ENCODE peak calls at places on chromosomes 5 and 9, in seven cellular contexts. Z, V, C, W, H, E and Y are unnamed samples.

GRCh38 chr9:13915591-13916301 is 398.2 kb downstream of the NFIB start:
- DNase-seq in H (no peak), V (no peak), C (no peak), E (no peak), Z (no peak), W (no peak), Y (no peak)

GRCh38 chr5:180720501-180720900 is 19.4 kb downstream of the OR2Y1 start:
- DNase-seq in H (no peak), C (no peak), W (no peak), Z (no peak), E (no peak), V (no peak), Y (no peak)

GRCh38 chr5:164191240-164191639 is 685.8 kb downstream of the MAT2B start:
- DNase-seq in H (no peak), E (no peak), Z (peak; percentile 54), W (no peak), V (no peak), C (no peak), Y (no peak)

GRCh38 chr5:181138258-181138657 is 7.3 kb upstream of the OR2V1 start:
- DNase-seq in Z (no peak), W (no peak), E (no peak), V (no peak), C (no peak), H (no peak), Y (no peak)

GRCh38 chr5:36403601-36404311 is 102.1 kb upstream of the RANBP3L start:
- DNase-seq in Z (no peak), E (peak; percentile 48), W (no peak), V (peak; percentile 83), C (no peak), H (no peak), Y (peak; percentile 82)

GRCh38 chr5:1378096-1378495 is 33.2 kb upstream of the CLPTM1L start:
- DNase-seq in W (no peak), Z (no peak), V (no peak), C (no peak), E (no peak), H (no peak), Y (no peak)

GRCh38 chr5:136053336-136054121 is 24.7 kb downstream of the TGFBI start:
- DNase-seq in V (peak; percentile 86), E (no peak), C (no peak), Z (peak; percentile 13), H (no peak), W (no peak), Y (peak; percentile 91)

GRCh38 chr5:151048526-151048925 is 28.1 kb downstream of the GPX3 start:
- DNase-seq in H (no peak), V (no peak), W (no peak), C (no peak), E (peak; percentile 46), Z (no peak), Y (peak; percentile 37)

GRCh38 chr9:2802494-2802921 is 41.4 kb downstream of the PUM3 start:
- DNase-seq in V (no peak), W (no peak), C (no peak), Z (no peak), H (no peak), E (no peak), Y (no peak)

GRCh38 chr9:128082173-128082572 is 14.1 kb downstream of the SLC25A25 start:
- DNase-seq in Z (no peak), W (no peak), H (no peak), E (no peak), C (no peak), V (no peak), Y (no peak)

GRCh38 chr5:1402611-1403255 is 42.5 kb downstream of the SLC6A3 start:
- DNase-seq in H (no peak), Z (no peak), W (no peak), V (no peak), C (no peak), E (no peak), Y (no peak)

GRCh38 chr9:134775552-134775951 is 105.1 kb upstream of the FCN2 start:
- DNase-seq in C (no peak), E (no peak), Z (no peak), W (no peak), V (no peak), H (no peak), Y (no peak)

GRCh38 chr9:128409998-128410397 is 10.7 kb upstream of the CERCAM start:
- DNase-seq in E (peak; percentile 61), Z (no peak), H (no peak), W (no peak), C (no peak), V (peak; percentile 58), Y (peak; percentile 67)

GRCh38 chr5:122153230-122153629 is 23.9 kb downstream of the ZNF474 start:
- DNase-seq in Z (no peak), W (no peak), E (no peak), V (peak; percentile 71), C (no peak), H (no peak), Y (peak; percentile 61)

GRCh38 chr5:40983781-40984180 is 74.5 kb downstream of the C7 start:
- DNase-seq in C (no peak), W (no peak), Z (no peak), V (no peak), H (no peak), E (no peak), Y (no peak)

GRCh38 chr9:80028501-80028900 is 456.7 kb downstream of the TLE4 start:
- DNase-seq in H (no peak), C (no peak), W (no peak), V (peak; percentile 20), E (no peak), Z (peak; percentile 25), Y (peak; percentile 68)

GRCh38 chr5:180613188-180613587 is 21.9 kb upstream of the SCGB3A1 start:
- DNase-seq in V (no peak), H (no peak), E (peak; percentile 52), W (no peak), Z (no peak), C (no peak), Y (no peak)

GRCh38 chr5:40605295-40605958 is 74.3 kb upstream of the PTGER4 start:
- DNase-seq in W (no peak), C (peak; percentile 52), H (no peak), E (no peak), V (peak; percentile 8), Z (no peak), Y (no peak)

GRCh38 chr5:73018892-73019291 is 63.1 kb downstream of the FCHO2 start:
- DNase-seq in V (no peak), E (no peak), Z (no peak), C (no peak), H (no peak), W (no peak), Y (no peak)

GRCh38 chr9:131837316-131837715 is 97.4 kb upstream of the RAPGEF1 start:
- DNase-seq in W (no peak), V (no peak), C (no peak), Z (no peak), E (no peak), H (no peak), Y (no peak)

GRCh38 chr9:17757816-17758215 is 178.9 kb downstream of the SH3GL2 start:
- DNase-seq in Z (no peak), E (no peak), V (no peak), W (no peak), H (no peak), C (no peak), Y (no peak)

GRCh38 chr9:25904701-25905100 is 226.5 kb upstream of the TUSC1 start:
- DNase-seq in E (no peak), H (no peak), C (no peak), W (no peak), V (no peak), Z (no peak), Y (no peak)

GRCh38 chr9:133968966-133969617 is 23.0 kb downstream of the VAV2 start:
- DNase-seq in E (no peak), C (no peak), V (no peak), H (no peak), Z (no peak), W (no peak), Y (no peak)